ENCODE peak calls at places on chromosome 13, in six cellular contexts. U is progenitor cell of endocrine pancreas, E is WTC11, V is lung, Y is transverse colon, F is AG10803. Q is an unnamed sample.

GRCh38 chr13:74067818-74068217 is 66.4 kb downstream of the KLF12 start:
- DNase-seq in E (no peak), F (peak), U (no peak), Y (no peak), V (no peak), Q (no peak)

GRCh38 chr13:32951580-32951979 is 64.6 kb upstream of the KL start:
- DNase-seq in V (no peak), F (no peak), U (no peak), E (no peak), Y (no peak), Q (no peak)

GRCh38 chr13:47298506-47298905 is 401.7 kb upstream of the HTR2A start:
- DNase-seq in Y (no peak), U (no peak), V (no peak), E (no peak), F (no peak), Q (no peak)

GRCh38 chr13:90652036-90652435 is 695.5 kb upstream of the MIR17HG start:
- DNase-seq in Y (no peak), F (no peak), V (no peak), E (no peak), U (no peak), Q (no peak)

GRCh38 chr13:92196566-92197256 is 798.3 kb downstream of the GPC5 start:
- DNase-seq in U (no peak), E (no peak), F (no peak), V (no peak), Y (no peak), Q (no peak)

GRCh38 chr13:35131471-35131870 is 189.4 kb downstream of the NBEA start:
- DNase-seq in F (peak), U (no peak), E (no peak), Y (no peak), V (no peak), Q (no peak)

GRCh38 chr13:108227651-108228272 is 9.6 kb downstream of the ABHD13 start:
- DNase-seq in U (peak), F (peak), Y (no peak), E (no peak), V (no peak), Q (peak)

GRCh38 chr13:75704194-75704941 is 68.2 kb downstream of the LMO7 start:
- DNase-seq in U (no peak), E (no peak), Y (no peak), F (peak), V (no peak), Q (no peak)

GRCh38 chr13:41613984-41614581 is 156.7 kb downstream of the RGCC start:
- DNase-seq in U (no peak), Y (no peak), E (no peak), F (peak), V (no peak), Q (no peak)

GRCh38 chr13:103157034-103157433 is 90.8 kb upstream of the SLC10A2 start:
- DNase-seq in Y (no peak), U (no peak), V (no peak), F (no peak), E (no peak), Q (no peak)

GRCh38 chr13:102878491-102878890 is 32.7 kb downstream of the ERCC5 start:
- DNase-seq in E (no peak), F (peak), V (no peak), Y (no peak), U (no peak), Q (no peak)

GRCh38 chr13:89567025-89567424 is 1780.5 kb upstream of the MIR17HG start:
- DNase-seq in E (no peak), F (no peak), V (no peak), Y (no peak), U (no peak), Q (no peak)

GRCh38 chr13:75399168-75399878 is 82.6 kb downstream of the TBC1D4 start:
- DNase-seq in U (no peak), F (no peak), Y (no peak), E (no peak), V (no peak), Q (no peak)

GRCh38 chr13:95226051-95226450 is 75.2 kb downstream of the ABCC4 start:
- DNase-seq in E (no peak), U (no peak), V (no peak), Y (no peak), F (no peak), Q (no peak)

GRCh38 chr13:93328943-93329342 is 102.3 kb downstream of the GPC6 start:
- DNase-seq in V (no peak), U (no peak), F (no peak), E (no peak), Y (no peak), Q (no peak)

GRCh38 chr13:21526707-21527454 is 67.8 kb upstream of the ZDHHC20 start:
- DNase-seq in F (no peak), U (no peak), E (no peak), Y (no peak), V (no peak), Q (no peak)

GRCh38 chr13:69524459-69525155 is 583.0 kb upstream of the ATXN8OS start:
- DNase-seq in F (no peak), Y (no peak), E (no peak), U (no peak), V (no peak), Q (no peak)

GRCh38 chr13:97535619-97536018 is 101.7 kb downstream of the RAP2A start:
- DNase-seq in E (no peak), Y (no peak), V (no peak), F (peak), U (no peak), Q (no peak)

GRCh38 chr13:103100795-103101194 is 34.6 kb upstream of the SLC10A2 start:
- DNase-seq in F (no peak), Y (no peak), U (no peak), E (no peak), V (no peak), Q (no peak)

GRCh38 chr13:21745307-21745706 is 74.4 kb downstream of the FGF9 start:
- DNase-seq in E (no peak), U (no peak), Y (no peak), V (no peak), F (no peak), Q (no peak)

GRCh38 chr13:20713751-20714150 is 10.3 kb downstream of the IL17D start:
- DNase-seq in F (peak), E (no peak), Y (no peak), V (no peak), U (no peak), Q (no peak)

GRCh38 chr13:113923376-113924063 is 50.4 kb downstream of the C13orf46 start:
- DNase-seq in Y (no peak), F (no peak), V (no peak), U (no peak), E (peak), Q (no peak)

GRCh38 chr13:57632276-57633140 is 964 bp downstream of the PCDH17 start:
- DNase-seq in E (peak), F (no peak), V (no peak), U (peak), Y (no peak), Q (no peak)

GRCh38 chr13:48412881-48413351 is at the start of gene LPAR6:
- DNase-seq in Y (no peak), E (no peak), U (no peak), V (no peak), F (peak), Q (no peak)

GRCh38 chr13:69935043-69935442 is 172.6 kb upstream of the ATXN8OS start:
- DNase-seq in V (no peak), U (no peak), F (no peak), Y (no peak), E (no peak), Q (no peak)

GRCh38 chr13:90800082-90800746 is 547.3 kb upstream of the MIR17HG start:
- DNase-seq in E (no peak), V (no peak), Y (peak), U (no peak), F (no peak), Q (no peak)

GRCh38 chr13:95588721-95589120 is 36.2 kb downstream of the CLDN10 start:
- DNase-seq in Y (no peak), F (peak), U (no peak), V (no peak), E (no peak), Q (no peak)

GRCh38 chr13:98503175-98504028 is 73.5 kb downstream of the STK24 start:
- DNase-seq in V (no peak), F (no peak), E (no peak), U (no peak), Y (no peak), Q (no peak)

GRCh38 chr13:26784704-26785639 is 24.4 kb upstream of the GPR12 start:
- DNase-seq in Y (peak), V (no peak), U (no peak), E (peak), F (no peak), Q (no peak)

GRCh38 chr13:113351514-113352026 is 12.4 kb downstream of the GRTP1 start:
- DNase-seq in E (no peak), V (peak), U (no peak), Y (no peak), F (no peak), Q (no peak)

GRCh38 chr13:23510979-23511735 is 59.1 kb upstream of the TNFRSF19 start:
- DNase-seq in V (no peak), Y (no peak), E (peak), F (no peak), U (no peak), Q (peak)

GRCh38 chr13:23514076-23514475 is 56.1 kb upstream of the TNFRSF19 start:
- DNase-seq in F (no peak), U (no peak), E (no peak), V (no peak), Y (no peak), Q (no peak)

GRCh38 chr13:23513460-23513859 is 56.8 kb upstream of the TNFRSF19 start:
- DNase-seq in E (no peak), Y (no peak), F (no peak), V (no peak), U (no peak), Q (no peak)

GRCh38 chr13:23515116-23515515 is 55.1 kb upstream of the TNFRSF19 start:
- DNase-seq in E (no peak), F (no peak), V (no peak), U (no peak), Y (no peak), Q (no peak)

DNA sequence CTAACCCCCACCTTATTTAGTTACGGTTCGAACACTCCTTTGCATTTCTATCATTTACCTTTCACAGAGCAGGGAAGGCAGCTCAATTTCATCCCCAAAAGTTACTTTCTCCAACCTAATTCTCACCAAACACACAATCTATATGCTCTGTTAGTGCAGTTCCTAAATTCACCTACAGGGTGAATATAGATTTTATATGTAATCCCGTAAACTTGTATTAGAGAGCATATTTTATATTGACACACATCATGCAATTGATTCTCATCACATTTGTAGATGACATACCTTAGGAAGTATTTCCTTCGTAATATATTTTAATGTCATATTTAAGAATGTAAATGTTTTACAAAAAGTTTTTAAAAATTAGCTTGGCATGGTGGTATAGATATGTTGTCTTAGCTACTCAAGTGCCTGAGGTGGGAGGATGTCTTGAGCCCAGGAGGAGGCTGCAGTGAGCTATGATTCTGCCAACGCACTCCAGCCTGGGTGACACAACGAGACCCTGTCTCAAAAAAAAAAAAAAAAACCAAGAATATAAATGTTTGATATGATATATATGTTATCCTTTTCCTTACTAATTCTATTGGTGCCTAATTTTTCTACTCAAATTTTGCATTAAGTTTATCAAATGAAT is 57.3 kb upstream of the TNFRSF19 start:
- DNase-seq in F (no peak), Y (no peak), U (no peak), V (no peak), E (no peak), Q (no peak)
- TF ChIP-seq CTCF in F (peak), Y (no peak), U (peak), V (no peak), E (peak), Q (peak)

GRCh38 chr13:39770514-39770913 is 115.1 kb downstream of the COG6 start:
- DNase-seq in Y (no peak), V (no peak), U (no peak), E (no peak), F (no peak), Q (no peak)

GRCh38 chr13:39766464-39767167 is 111.2 kb downstream of the COG6 start:
- DNase-seq in E (no peak), F (no peak), U (no peak), Y (no peak), V (no peak), Q (no peak)

GRCh38 chr13:39768962-39769361 is 113.5 kb downstream of the COG6 start:
- DNase-seq in F (no peak), V (no peak), E (no peak), U (no peak), Y (no peak), Q (no peak)

GRCh38 chr13:39767791-39768564 is 112.5 kb downstream of the COG6 start:
- DNase-seq in Y (peak), V (no peak), F (no peak), U (no peak), E (no peak), Q (no peak)

DNA sequence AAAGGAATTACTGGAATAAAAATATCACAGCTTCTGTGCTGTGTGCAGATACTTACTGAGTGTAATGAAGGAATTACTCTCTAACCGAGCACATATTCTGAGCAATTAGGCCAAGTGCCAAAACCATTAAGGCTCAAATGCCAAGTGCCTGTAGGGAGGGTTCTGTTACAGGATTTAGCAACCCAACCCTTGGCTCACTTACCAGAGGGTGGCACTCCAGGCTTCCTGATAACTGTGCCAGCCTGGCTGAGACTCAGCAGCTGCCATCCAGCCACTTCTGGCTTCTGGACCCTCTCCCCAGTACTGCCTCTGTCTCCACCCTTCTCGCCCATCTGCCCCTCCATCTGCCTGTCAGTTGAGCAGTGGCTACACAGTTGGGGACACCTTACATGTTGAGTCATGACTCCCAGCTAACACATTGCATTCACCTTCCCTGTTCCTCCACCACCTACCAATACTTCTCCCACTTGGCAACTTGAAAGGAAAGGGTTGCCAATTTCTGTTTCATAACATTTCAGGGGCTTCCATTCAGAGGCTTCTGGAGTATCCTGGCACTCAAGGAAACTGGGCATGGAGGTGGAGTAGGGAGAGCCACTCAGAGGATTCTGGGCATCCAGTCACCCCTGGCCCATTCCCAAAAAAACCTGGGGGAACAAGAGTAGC is 110.5 kb downstream of the COG6 start:
- DNase-seq in F (peak), V (peak), Y (peak), E (peak), U (no peak), Q (no peak)
- TF ChIP-seq CTCF in F (peak), V (no peak), Y (peak), E (no peak), U (no peak), Q (peak)

DNA sequence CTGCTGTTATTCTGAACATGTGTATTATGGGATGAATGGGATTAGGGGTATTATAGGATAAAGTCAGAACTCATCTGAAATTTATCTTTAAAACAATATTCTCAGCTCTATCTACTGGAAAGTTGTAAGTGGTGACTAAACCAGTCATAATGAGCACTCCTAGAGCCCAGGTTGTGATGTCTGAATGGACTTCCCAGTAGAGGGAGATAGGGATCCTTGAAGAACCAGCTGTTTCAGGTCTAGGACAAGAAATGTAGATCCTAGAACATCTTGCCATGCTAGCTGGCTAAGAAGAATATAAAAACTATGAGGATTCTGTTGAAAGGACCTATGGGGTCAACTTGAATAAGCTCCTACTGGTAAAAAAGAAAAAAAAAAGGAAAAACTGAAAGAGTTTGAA is 310.8 kb downstream of the SLC7A1 start:
- DNase-seq in V (no peak), E (no peak), U (no peak), Y (no peak), F (no peak), Q (no peak)
- TF ChIP-seq CTCF in V (no peak), E (no peak), U (no peak), Y (no peak), F (peak), Q (no peak)

GRCh38 chr13:82477436-82477835 is 1404.8 kb downstream of the SLITRK1 start:
- DNase-seq in U (no peak), E (no peak), F (no peak), Y (no peak), V (no peak), Q (no peak)

DNA sequence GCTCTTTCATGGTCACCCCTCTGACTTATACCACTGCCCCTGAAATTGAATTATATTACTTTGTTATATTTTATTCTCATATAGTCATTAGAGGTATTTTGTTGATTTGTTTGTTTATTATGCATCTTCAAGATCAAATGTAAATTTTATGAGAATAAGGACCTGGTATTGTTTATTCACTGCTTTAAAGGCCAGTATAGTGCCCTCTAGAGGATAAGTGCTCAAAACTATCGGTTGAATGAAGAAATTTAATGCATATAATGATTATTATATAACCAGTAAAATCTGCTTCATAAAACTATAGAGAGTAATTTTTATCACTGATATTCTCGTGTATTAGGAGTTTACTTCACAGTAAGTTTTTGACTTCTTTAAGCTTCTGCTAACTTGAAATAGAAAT is 1401.9 kb downstream of the SLITRK1 start:
- DNase-seq in U (no peak), E (no peak), F (no peak), Y (no peak), V (no peak), Q (no peak)
- TF ChIP-seq CTCF in U (peak), E (no peak), F (no peak), Y (no peak), V (no peak), Q (no peak)

GRCh38 chr13:59771272-59771671 is 392.5 kb downstream of the DIAPH3 start:
- DNase-seq in U (no peak), Y (no peak), V (no peak), E (no peak), F (peak), Q (no peak)
- TF ChIP-seq CTCF in U (peak), Y (peak), V (no peak), E (no peak), F (peak), Q (peak)

GRCh38 chr13:66618702-66619101 is 611.4 kb downstream of the PCDH9 start:
- DNase-seq in V (no peak), U (no peak), E (no peak), F (peak), Y (no peak), Q (peak)
- TF ChIP-seq CTCF in V (no peak), U (peak), E (peak), F (peak), Y (no peak), Q (peak)

GRCh38 chr13:51221674-51222509 is at the start of gene FAM124A:
- DNase-seq in U (peak), E (peak), Y (peak), V (no peak), F (peak), Q (peak)

GRCh38 chr13:51220706-51221105 is 1.5 kb upstream of the FAM124A start:
- DNase-seq in Y (no peak), E (no peak), V (no peak), F (no peak), U (no peak), Q (no peak)

GRCh38 chr13:51223284-51224270 is 1.4 kb downstream of the FAM124A start:
- DNase-seq in U (no peak), F (no peak), Y (no peak), V (no peak), E (no peak), Q (no peak)

GRCh38 chr13:51221108-51221507 is 1.1 kb upstream of the FAM124A start:
- DNase-seq in E (no peak), U (no peak), F (no peak), Y (no peak), V (no peak), Q (no peak)

GRCh38 chr13:51222510-51223283 is 499 bp downstream of the FAM124A start:
- DNase-seq in V (no peak), F (no peak), U (no peak), Y (no peak), E (peak), Q (peak)
- TF ChIP-seq CTCF in V (no peak), F (no peak), U (peak), Y (no peak), E (no peak), Q (no peak)

DNA sequence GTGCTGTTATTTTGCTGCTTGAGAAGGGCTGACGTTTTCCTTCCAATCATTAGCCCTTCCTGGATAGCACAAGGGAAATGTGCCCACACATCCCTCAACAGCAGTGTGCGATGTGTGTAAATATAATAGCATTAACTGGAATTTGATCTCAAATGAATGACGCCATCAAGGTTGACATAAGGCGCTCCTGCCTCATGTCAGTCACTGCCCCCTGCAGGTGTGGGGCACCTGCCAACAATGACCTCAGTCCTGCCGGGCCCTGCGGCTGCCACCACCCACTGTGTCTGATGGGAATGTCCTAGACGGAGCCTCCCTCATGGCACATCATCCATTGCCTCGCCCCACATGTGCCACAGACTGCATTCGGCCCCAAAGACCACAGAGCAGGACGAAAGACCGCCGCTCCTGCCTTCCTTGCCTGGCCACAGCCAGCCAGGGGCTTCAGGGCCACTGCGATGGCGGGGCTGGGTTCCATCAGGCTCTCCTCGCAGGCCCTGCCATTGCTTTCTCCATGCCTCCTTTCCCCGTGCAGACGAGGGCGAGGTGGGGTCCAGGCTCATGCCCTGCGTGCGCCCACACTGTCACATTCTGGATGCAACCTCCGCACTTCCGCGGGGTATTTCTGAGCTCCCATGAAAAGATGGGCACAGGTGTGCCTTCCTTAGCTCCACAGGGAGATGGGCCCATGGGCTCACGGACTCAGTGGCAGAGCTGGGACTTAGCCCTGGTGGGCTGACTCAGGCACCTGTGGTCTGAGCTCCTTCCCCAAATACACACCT is 146.7 kb downstream of the SOX1 start:
- DNase-seq in E (no peak), F (no peak), V (peak), Y (peak), U (no peak), Q (no peak)
- TF ChIP-seq CTCF in E (no peak), F (no peak), V (no peak), Y (peak), U (no peak), Q (no peak)